ENCODE peak calls at places on chromosome 13, in eight cellular contexts. E, H, D, W, P, K, S and C are unnamed samples.

GRCh38 chr13:48775804-48776203 is 122.1 kb downstream of the CYSLTR2 start:
- DNase-seq in E (peak), H (peak), D (no peak), W (no peak), P (no peak), K (no peak), S (peak), C (peak)

GRCh38 chr13:106348032-106348431 is 187.4 kb downstream of the EFNB2 start:
- DNase-seq in E (no peak), H (peak), D (no peak), W (no peak), P (no peak), K (no peak), S (peak), C (no peak)

GRCh38 chr13:110797230-110797877 is 83.9 kb downstream of the ING1 start:
- DNase-seq in E (no peak), H (peak), D (no peak), W (no peak), P (no peak), K (no peak), S (no peak), C (no peak)

GRCh38 chr13:105442941-105443340 is 1092.5 kb downstream of the EFNB2 start:
- DNase-seq in E (peak), H (peak), D (no peak), W (no peak), P (no peak), K (no peak), S (peak), C (peak)

GRCh38 chr13:113550453-113550852 is 34.1 kb upstream of the TFDP1 start:
- DNase-seq in E (no peak), H (no peak), D (no peak), W (no peak), P (peak), K (no peak), S (no peak), C (no peak)

GRCh38 chr13:110126391-110126961 is 180.5 kb downstream of the COL4A1 start:
- DNase-seq in E (peak), H (peak), D (no peak), W (no peak), P (no peak), K (no peak), S (peak), C (peak)

GRCh38 chr13:27174766-27175455 is 3.3 kb upstream of the USP12 start:
- DNase-seq in E (no peak), H (no peak), D (no peak), W (no peak), P (no peak), K (no peak), S (no peak), C (no peak)

GRCh38 chr13:44879452-44880058 is 109.7 kb downstream of the NUFIP1 start:
- DNase-seq in E (no peak), H (peak), D (no peak), W (no peak), P (no peak), K (no peak), S (peak), C (peak)

GRCh38 chr13:24212674-24213073 is 52.2 kb downstream of the SPATA13 start:
- DNase-seq in E (no peak), H (no peak), D (no peak), W (no peak), P (no peak), K (no peak), S (no peak), C (no peak)

GRCh38 chr13:80141114-80141849 is 199.6 kb downstream of the SPRY2 start:
- DNase-seq in E (peak), H (peak), D (no peak), W (no peak), P (no peak), K (peak), S (peak), C (peak)

GRCh38 chr13:79779761-79780160 is 298.8 kb downstream of the NDFIP2 start:
- DNase-seq in E (no peak), H (peak), D (no peak), W (no peak), P (peak), K (peak), S (peak), C (no peak)

GRCh38 chr13:90918551-90918950 is 428.9 kb upstream of the MIR17HG start:
- DNase-seq in E (no peak), H (peak), D (no peak), W (no peak), P (no peak), K (no peak), S (peak), C (no peak)

GRCh38 chr13:109569938-109570711 is 216.3 kb downstream of the IRS2 start:
- DNase-seq in E (no peak), H (no peak), D (no peak), W (no peak), P (peak), K (no peak), S (no peak), C (no peak)

GRCh38 chr13:97342136-97342535 is 91.8 kb upstream of the RAP2A start:
- DNase-seq in E (no peak), H (no peak), D (no peak), W (no peak), P (no peak), K (no peak), S (no peak), C (no peak)

GRCh38 chr13:33244907-33245287 is 40.7 kb downstream of the STARD13 start:
- DNase-seq in E (no peak), H (no peak), D (no peak), W (no peak), P (no peak), K (no peak), S (no peak), C (no peak)

GRCh38 chr13:66887088-66887487 is 343.0 kb downstream of the PCDH9 start:
- DNase-seq in E (peak), H (peak), D (no peak), W (no peak), P (no peak), K (no peak), S (peak), C (no peak)

GRCh38 chr13:85816413-85816812 is 17.2 kb upstream of the SLITRK6 start:
- DNase-seq in E (no peak), H (peak), D (no peak), W (no peak), P (no peak), K (no peak), S (peak), C (no peak)

GRCh38 chr13:67353031-67353430 is 122.9 kb upstream of the PCDH9 start:
- DNase-seq in E (no peak), H (no peak), D (no peak), W (no peak), P (no peak), K (no peak), S (no peak), C (no peak)

GRCh38 chr13:97976551-97977375 is 23.3 kb downstream of the IPO5 start:
- DNase-seq in E (no peak), H (no peak), D (peak), W (no peak), P (no peak), K (peak), S (no peak), C (no peak)

GRCh38 chr13:109010912-109011311 is 381.5 kb downstream of the MYO16 start:
- DNase-seq in E (no peak), H (peak), D (no peak), W (no peak), P (no peak), K (no peak), S (no peak), C (no peak)

GRCh38 chr13:43472980-43473379 is 313.8 kb downstream of the ENOX1 start:
- DNase-seq in E (no peak), H (peak), D (no peak), W (no peak), P (no peak), K (no peak), S (no peak), C (no peak)

GRCh38 chr13:35157143-35157755 is 215.2 kb downstream of the NBEA start:
- DNase-seq in E (peak), H (peak), D (peak), W (peak), P (peak), K (no peak), S (peak), C (no peak)

GRCh38 chr13:98879965-98880364 is 97.9 kb downstream of the DOCK9 start:
- DNase-seq in E (no peak), H (no peak), D (no peak), W (no peak), P (no peak), K (no peak), S (no peak), C (no peak)

GRCh38 chr13:102580552-102581169 is 16.1 kb upstream of the TPP2 start:
- DNase-seq in E (peak), H (peak), D (no peak), W (peak), P (peak), K (no peak), S (peak), C (no peak)

GRCh38 chr13:108827637-108828036 is 198.2 kb downstream of the MYO16 start:
- DNase-seq in E (no peak), H (no peak), D (no peak), W (no peak), P (no peak), K (no peak), S (no peak), C (no peak)

GRCh38 chr13:23570931-23571330 is 719 bp downstream of the TNFRSF19 start:
- DNase-seq in E (no peak), H (peak), D (no peak), W (no peak), P (no peak), K (no peak), S (peak), C (no peak)

GRCh38 chr13:41059466-41059865 is 1.8 kb upstream of the WBP4 start:
- DNase-seq in E (no peak), H (no peak), D (no peak), W (no peak), P (no peak), K (no peak), S (no peak), C (no peak)

GRCh38 chr13:64488731-64489130 is 2741.4 kb downstream of the PCDH9 start:
- DNase-seq in E (no peak), H (no peak), D (no peak), W (no peak), P (no peak), K (no peak), S (no peak), C (no peak)

GRCh38 chr13:76833465-76833864 is 52.7 kb downstream of the KCTD12 start:
- DNase-seq in E (no peak), H (no peak), D (no peak), W (no peak), P (no peak), K (no peak), S (no peak), C (no peak)

GRCh38 chr13:63287926-63288325 is 1872.3 kb upstream of the PCDH20 start:
- DNase-seq in E (no peak), H (no peak), D (no peak), W (no peak), P (no peak), K (no peak), S (peak), C (no peak)

GRCh38 chr13:62747629-62748028 is 1332.0 kb upstream of the PCDH20 start:
- DNase-seq in E (no peak), H (no peak), D (no peak), W (no peak), P (no peak), K (no peak), S (no peak), C (no peak)

GRCh38 chr13:60647547-60647946 is 250.5 kb downstream of the TDRD3 start:
- DNase-seq in E (no peak), H (no peak), D (no peak), W (no peak), P (no peak), K (no peak), S (no peak), C (no peak)

DNA sequence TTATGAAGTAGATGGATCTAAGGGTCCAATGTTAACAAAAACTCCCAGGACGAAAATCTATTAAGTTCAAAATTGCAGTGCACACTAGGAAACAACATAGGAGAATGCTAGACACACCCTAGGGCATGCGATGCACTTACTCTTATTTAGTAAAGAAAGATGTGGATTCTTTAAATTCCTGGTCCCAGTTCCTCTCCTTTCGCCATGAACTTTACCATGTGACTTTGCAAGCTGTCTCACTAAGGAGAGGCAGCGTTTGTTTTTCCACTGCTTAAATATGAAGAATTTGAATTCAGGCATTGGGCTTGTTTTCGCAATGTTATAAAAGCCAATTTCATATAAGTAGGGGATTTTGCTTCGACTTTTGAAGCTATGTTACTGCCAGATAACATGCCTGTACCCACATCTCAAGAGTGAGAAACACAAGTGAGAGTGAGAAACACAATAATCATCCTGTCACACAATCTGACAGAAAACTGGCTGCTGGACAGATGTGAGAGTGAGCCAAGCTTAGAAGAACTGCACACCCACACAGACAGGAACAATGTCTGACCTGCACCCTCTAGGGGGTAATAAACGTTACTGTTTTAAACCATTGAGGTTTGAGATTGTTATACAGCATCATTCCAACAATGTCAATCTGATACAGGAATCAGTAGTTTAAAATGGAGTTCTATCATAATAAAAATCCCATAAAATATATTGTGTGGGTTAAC is 1308.5 kb downstream of the SLITRK5 start:
- DNase-seq in E (no peak), H (peak), D (no peak), W (no peak), P (no peak), K (no peak), S (peak), C (no peak)
- TF ChIP-seq CTCF in E (no peak), H (no peak), D (no peak), W (no peak), P (no peak), K (no peak), S (no peak), C (no peak)

GRCh38 chr13:28530729-28531194 is 35.8 kb upstream of the FLT1 start:
- DNase-seq in E (no peak), H (peak), D (no peak), W (no peak), P (no peak), K (no peak), S (peak), C (no peak)
- TF ChIP-seq CTCF in E (peak), H (peak), D (no peak), W (no peak), P (no peak), K (no peak), S (peak), C (peak)

DNA sequence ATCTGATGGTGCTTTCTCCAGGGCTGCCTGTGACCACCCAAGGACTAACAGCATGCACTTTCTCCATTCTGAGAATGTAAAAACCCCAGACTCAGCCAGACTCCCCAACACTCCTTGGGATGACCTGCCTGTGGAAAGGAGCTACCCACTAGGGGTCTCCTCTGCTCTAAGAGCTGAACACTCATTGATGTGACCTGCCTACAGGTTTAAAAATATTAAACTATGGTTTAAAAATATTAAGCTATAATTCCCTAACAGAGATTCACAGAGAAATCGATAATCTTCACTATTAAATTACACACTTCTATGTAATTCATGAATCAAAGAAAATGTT is 696.2 kb upstream of the SLITRK5 start:
- DNase-seq in E (no peak), H (no peak), D (no peak), W (no peak), P (no peak), K (no peak), S (no peak), C (no peak)
- TF ChIP-seq CTCF in E (peak), H (no peak), D (peak), W (no peak), P (no peak), K (no peak), S (no peak), C (no peak)

GRCh38 chr13:103788061-103788652 is 721.9 kb upstream of the SLC10A2 start:
- DNase-seq in E (no peak), H (peak), D (no peak), W (no peak), P (no peak), K (no peak), S (peak), C (no peak)
- TF ChIP-seq CTCF in E (no peak), H (peak), D (peak), W (peak), P (no peak), K (no peak), S (no peak), C (no peak)

GRCh38 chr13:46382224-46382623 is 4.8 kb downstream of the RUBCNL start:
- DNase-seq in E (no peak), H (no peak), D (no peak), W (no peak), P (no peak), K (no peak), S (no peak), C (no peak)

GRCh38 chr13:46374710-46375109 is 12.3 kb downstream of the RUBCNL start:
- DNase-seq in E (no peak), H (no peak), D (no peak), W (no peak), P (peak), K (no peak), S (no peak), C (no peak)

GRCh38 chr13:46380242-46380641 is 6.8 kb downstream of the RUBCNL start:
- DNase-seq in E (no peak), H (no peak), D (no peak), W (no peak), P (no peak), K (no peak), S (no peak), C (no peak)

GRCh38 chr13:46377554-46377953 is 9.5 kb downstream of the RUBCNL start:
- DNase-seq in E (no peak), H (no peak), D (no peak), W (no peak), P (no peak), K (no peak), S (no peak), C (no peak)

DNA sequence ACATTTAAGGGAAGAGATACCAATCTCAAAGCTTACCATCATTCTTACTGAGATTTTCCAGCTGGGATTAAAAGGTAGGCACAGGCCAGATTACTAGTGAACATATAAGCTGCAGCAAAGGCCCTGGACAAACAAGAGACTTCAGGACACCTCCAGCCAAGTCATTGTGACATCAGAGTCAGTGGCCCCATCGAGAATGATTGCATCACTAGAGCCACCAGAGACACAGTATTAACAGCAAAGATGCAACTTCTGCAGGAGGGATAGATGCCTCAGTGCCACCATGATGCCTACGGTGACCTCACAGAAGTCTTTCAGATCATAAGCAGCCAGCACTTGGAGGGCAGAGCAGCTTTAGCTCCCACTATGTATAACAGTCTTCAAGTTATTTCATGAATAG is 8.6 kb downstream of the RUBCNL start:
- DNase-seq in E (no peak), H (no peak), D (no peak), W (no peak), P (no peak), K (no peak), S (no peak), C (no peak)
- TF ChIP-seq CTCF in E (no peak), H (no peak), D (no peak), W (no peak), P (no peak), K (no peak), S (no peak), C (no peak)

DNA sequence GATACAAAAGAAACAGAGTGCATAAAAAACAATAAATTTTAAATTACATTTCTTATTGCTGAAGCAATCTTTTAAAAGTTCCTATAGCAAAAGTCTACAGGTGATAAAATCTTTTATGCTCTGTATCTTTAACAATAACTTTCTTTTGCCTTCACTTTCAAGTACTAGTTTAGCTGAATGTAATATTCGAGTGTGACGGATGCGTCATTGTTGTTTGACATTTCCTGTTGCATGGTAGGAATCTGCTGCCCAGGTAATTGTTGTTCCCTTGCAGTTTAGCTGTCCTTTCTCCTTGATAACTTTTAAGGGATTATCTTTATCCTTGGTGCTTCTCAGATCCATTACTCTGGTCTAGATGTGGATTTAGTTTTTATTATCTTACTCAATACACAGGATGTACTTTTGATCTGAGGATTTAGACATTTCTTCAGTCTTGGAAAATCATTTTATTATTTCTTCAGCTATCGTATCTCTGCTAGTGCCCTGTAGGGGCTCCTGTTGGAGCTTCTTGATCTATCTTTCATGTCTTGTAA is 2.1 kb upstream of the CPB2 start:
- DNase-seq in E (no peak), H (no peak), D (no peak), W (no peak), P (no peak), K (no peak), S (no peak), C (no peak)
- TF ChIP-seq CTCF in E (no peak), H (no peak), D (no peak), W (no peak), P (no peak), K (no peak), S (no peak), C (no peak)

GRCh38 chr13:95477187-95477586 is 75.3 kb upstream of the CLDN10 start:
- DNase-seq in E (no peak), H (no peak), D (no peak), W (no peak), P (no peak), K (no peak), S (no peak), C (no peak)

GRCh38 chr13:95480131-95480545 is 72.4 kb upstream of the CLDN10 start:
- DNase-seq in E (no peak), H (peak), D (no peak), W (no peak), P (no peak), K (no peak), S (no peak), C (no peak)

GRCh38 chr13:95471960-95472359 is 80.6 kb upstream of the CLDN10 start:
- DNase-seq in E (no peak), H (no peak), D (no peak), W (no peak), P (no peak), K (no peak), S (no peak), C (no peak)

GRCh38 chr13:95479706-95480105 is 72.8 kb upstream of the CLDN10 start:
- DNase-seq in E (no peak), H (no peak), D (no peak), W (no peak), P (no peak), K (no peak), S (no peak), C (no peak)

GRCh38 chr13:95474992-95475391 is 77.5 kb upstream of the CLDN10 start:
- DNase-seq in E (no peak), H (no peak), D (no peak), W (no peak), P (no peak), K (no peak), S (no peak), C (no peak)
- TF ChIP-seq CTCF in E (no peak), H (no peak), D (no peak), W (no peak), P (no peak), K (no peak), S (no peak), C (no peak)

GRCh38 chr13:94988654-94989053 is 276.3 kb upstream of the SOX21 start:
- DNase-seq in E (no peak), H (peak), D (no peak), W (no peak), P (no peak), K (no peak), S (no peak), C (no peak)
- TF ChIP-seq CTCF in E (no peak), H (peak), D (no peak), W (no peak), P (no peak), K (no peak), S (no peak), C (no peak)